ENCODE peak calls at places on chromosomes 11 and 22, in five cellular contexts. V, E, C, Z and D are unnamed samples.

GRCh38 chr11:10592331-10592730 is 23.9 kb upstream of the LYVE1 start:
- DNase-seq in V (no peak), E (no peak), C (no peak), Z (peak), D (no peak)

GRCh38 chr11:9697766-9698165 is 33.9 kb downstream of the SWAP70 start:
- DNase-seq in V (no peak), E (no peak), C (no peak), Z (no peak), D (no peak)

GRCh38 chr11:31598454-31598853 is 88.9 kb downstream of the ELP4 start:
- DNase-seq in V (no peak), E (no peak), C (no peak), Z (no peak), D (no peak)

GRCh38 chr11:123390146-123390545 is 39.9 kb upstream of the GRAMD1B start:
- DNase-seq in V (no peak), E (no peak), C (no peak), Z (no peak), D (no peak)

GRCh38 chr11:86523738-86524602 is 148.4 kb downstream of the ME3 start:
- DNase-seq in V (no peak), E (no peak), C (no peak), Z (peak), D (no peak)

GRCh38 chr11:82750643-82751139 is 17.0 kb upstream of the FAM181B start:
- DNase-seq in V (no peak), E (no peak), C (no peak), Z (no peak), D (peak)

GRCh38 chr11:17263803-17264202 is 12.7 kb upstream of the NUCB2 start:
- DNase-seq in V (no peak), E (no peak), C (no peak), Z (peak), D (no peak)

GRCh38 chr11:127000291-127000968 is at the start of gene KIRREL3:
- DNase-seq in V (peak), E (no peak), C (peak), Z (no peak), D (peak)

GRCh38 chr22:41917906-41918791 is 3.3 kb upstream of the SHISA8 start:
- DNase-seq in V (peak), E (no peak), C (no peak), Z (peak), D (no peak)

GRCh38 chr11:2932850-2933251 is 3.6 kb upstream of the PHLDA2 start:
- DNase-seq in V (no peak), E (no peak), C (no peak), Z (peak), D (no peak)

GRCh38 chr11:20156876-20157613 is 3.2 kb downstream of the DBX1 start:
- DNase-seq in V (no peak), E (peak), C (no peak), Z (no peak), D (peak)

GRCh38 chr11:64598106-64598796 is 7.2 kb downstream of the SLC22A12 start:
- DNase-seq in V (peak), E (no peak), C (no peak), Z (no peak), D (no peak)

GRCh38 chr11:68988486-68988885 is 7.7 kb upstream of the MRGPRD start:
- DNase-seq in V (no peak), E (no peak), C (no peak), Z (no peak), D (no peak)

GRCh38 chr11:12042215-12042676 is 33.8 kb upstream of the DKK3 start:
- DNase-seq in V (no peak), E (no peak), C (no peak), Z (peak), D (peak)

GRCh38 chr11:45607995-45608394 is 57.4 kb downstream of the CHST1 start:
- DNase-seq in V (no peak), E (no peak), C (no peak), Z (no peak), D (no peak)

GRCh38 chr11:1820463-1821325 is 14.1 kb upstream of the SYT8 start:
- DNase-seq in V (no peak), E (no peak), C (no peak), Z (peak), D (no peak)

GRCh38 chr11:2794947-2795346 is 90.6 kb downstream of the CDKN1C start:
- DNase-seq in V (no peak), E (no peak), C (no peak), Z (no peak), D (no peak)

GRCh38 chr22:38082986-38083710 is 836 bp downstream of the SLC16A8 start:
- DNase-seq in V (peak), E (no peak), C (no peak), Z (no peak), D (no peak)

GRCh38 chr11:45390407-45390806 is 104.3 kb upstream of the SYT13 start:
- DNase-seq in V (no peak), E (no peak), C (no peak), Z (no peak), D (no peak)

GRCh38 chr11:125494033-125494364 is 2.1 kb downstream of the FEZ1 start:
- DNase-seq in V (peak), E (no peak), C (no peak), Z (peak), D (no peak)

GRCh38 chr11:69471329-69472052 is 10.0 kb upstream of the LINC01488 start:
- DNase-seq in V (peak), E (no peak), C (no peak), Z (no peak), D (peak)

GRCh38 chr22:43484227-43484626 is 72.4 kb downstream of the MPPED1 start:
- DNase-seq in V (no peak), E (no peak), C (no peak), Z (no peak), D (no peak)